ENCODE peak calls at places on chromosomes 2 and 18, in nine cellular contexts. P, Z, D, C, R, Q, X, Y and U are unnamed samples.
A peak's percentile ranks its signal among the peaks of the same experiment; 100 is the strongest.

GRCh38 chr18:304887-305529 is 37.2 kb upstream of the THOC1 start:
- DNase-seq in P (no peak), Z (no peak), D (no peak), C (no peak), R (no peak), Q (no peak), X (no peak), Y (no peak), U (no peak)

GRCh38 chr2:45568935-45569334 is 42.1 kb downstream of the SRBD1 start:
- DNase-seq in P (no peak), Z (no peak), D (no peak), C (no peak), R (no peak), Q (no peak), X (no peak), Y (no peak), U (no peak)

GRCh38 chr2:218329027-218329825 is 27.4 kb upstream of the CATIP start:
- DNase-seq in P (no peak), Z (peak; percentile 82), D (no peak), C (no peak), R (peak; percentile 77), Q (no peak), X (no peak), Y (no peak), U (no peak)

GRCh38 chr2:84808279-84808678 is 72.6 kb downstream of the TRABD2A start:
- DNase-seq in P (no peak), Z (no peak), D (no peak), C (no peak), R (no peak), Q (no peak), X (no peak), Y (no peak), U (no peak)

GRCh38 chr18:47970664-47971523 is 40.4 kb upstream of the SMAD2 start:
- DNase-seq in P (no peak), Z (no peak), D (peak; percentile 9), C (no peak), R (no peak), Q (no peak), X (no peak), Y (peak; percentile 21), U (no peak)

GRCh38 chr2:203855274-203855673 is 12.3 kb upstream of the CTLA4 start:
- DNase-seq in P (no peak), Z (no peak), D (no peak), C (no peak), R (no peak), Q (no peak), X (no peak), Y (no peak), U (no peak)

GRCh38 chr18:73199151-73199550 is 331.4 kb upstream of the NETO1 start:
- DNase-seq in P (no peak), Z (no peak), D (no peak), C (no peak), R (no peak), Q (no peak), X (no peak), Y (no peak), U (no peak)

GRCh38 chr2:126661001-126661400 is 5.0 kb downstream of the GYPC start:
- DNase-seq in P (no peak), Z (no peak), D (no peak), C (no peak), R (no peak), Q (no peak), X (no peak), Y (no peak), U (no peak)

GRCh38 chr2:49770919-49771318 is 616.6 kb upstream of the FSHR start:
- DNase-seq in P (no peak), Z (no peak), D (peak; percentile 8), C (no peak), R (no peak), Q (no peak), X (peak; percentile 17), Y (no peak), U (no peak)

GRCh38 chr18:49177812-49178211 is 227.0 kb upstream of the SMAD7 start:
- DNase-seq in P (no peak), Z (no peak), D (no peak), C (no peak), R (no peak), Q (no peak), X (no peak), Y (no peak), U (no peak)

GRCh38 chr2:172710584-172711024 is 25.0 kb upstream of the RAPGEF4 start:
- DNase-seq in P (peak; percentile 37), Z (no peak), D (peak; percentile 54), C (peak; percentile 60), R (no peak), Q (no peak), X (no peak), Y (peak; percentile 34), U (no peak)

GRCh38 chr18:74234326-74235171 is 57.2 kb downstream of the CYB5A start:
- DNase-seq in P (no peak), Z (no peak), D (peak; percentile 50), C (no peak), R (no peak), Q (no peak), X (no peak), Y (no peak), U (peak; percentile 87)

DNA sequence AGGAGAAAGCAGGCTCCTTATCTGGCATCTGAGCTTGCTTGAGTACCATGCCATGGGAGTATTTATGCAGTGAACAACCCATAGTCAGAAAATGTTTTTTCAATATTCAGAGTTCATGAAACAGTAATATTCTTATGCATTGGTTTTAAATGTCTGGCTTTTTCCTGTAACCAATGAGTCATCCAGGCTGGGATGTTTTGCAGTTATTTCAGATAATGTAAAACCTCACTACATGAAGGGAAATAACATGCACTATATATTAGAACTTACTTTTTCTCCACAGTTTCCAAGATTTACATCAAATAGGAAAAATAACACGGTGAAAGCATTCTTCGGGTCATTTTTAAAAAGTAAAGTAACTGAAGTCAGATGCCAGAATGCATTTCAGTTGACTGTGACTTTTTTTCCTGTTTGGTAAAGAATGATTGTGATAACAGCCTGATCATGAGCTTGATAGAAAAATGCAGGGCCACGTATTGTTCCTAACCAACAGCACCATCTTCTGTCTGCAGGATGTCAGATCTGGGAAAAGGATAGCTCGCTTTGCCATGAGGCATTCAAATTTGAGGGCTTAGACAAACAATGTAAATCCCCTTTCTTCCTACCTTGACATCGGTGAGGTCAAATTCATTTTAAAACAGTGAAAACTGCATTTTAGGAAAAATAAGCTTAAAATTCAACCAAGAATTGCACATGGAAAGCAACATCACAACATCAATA is 152.8 kb downstream of the DSC3 start:
- DNase-seq in P (no peak), Z (no peak), D (no peak), C (no peak), R (no peak), Q (no peak), X (no peak), Y (peak; percentile 0), U (no peak)
- TF ChIP-seq CTCF in P (no peak), Z (peak; percentile 40), D (peak; percentile 3), C (no peak), R (peak; percentile 12), Q (no peak), X (peak; percentile 53), Y (peak; percentile 24), U (no peak)

GRCh38 chr2:31299547-31299946 is 65.6 kb downstream of the EHD3 start:
- DNase-seq in P (no peak), Z (no peak), D (no peak), C (no peak), R (no peak), Q (no peak), X (no peak), Y (no peak), U (no peak)

GRCh38 chr2:31296641-31297287 is 62.8 kb downstream of the EHD3 start:
- DNase-seq in P (no peak), Z (no peak), D (no peak), C (no peak), R (no peak), Q (no peak), X (no peak), Y (no peak), U (no peak)

GRCh38 chr2:31294230-31294629 is 60.3 kb downstream of the EHD3 start:
- DNase-seq in P (no peak), Z (no peak), D (no peak), C (no peak), R (no peak), Q (no peak), X (no peak), Y (no peak), U (no peak)

GRCh38 chr2:31300309-31300708 is 66.4 kb downstream of the EHD3 start:
- DNase-seq in P (no peak), Z (no peak), D (no peak), C (no peak), R (no peak), Q (no peak), X (no peak), Y (no peak), U (no peak)

GRCh38 chr2:31297751-31298150 is 63.8 kb downstream of the EHD3 start:
- DNase-seq in P (no peak), Z (no peak), D (no peak), C (no peak), R (no peak), Q (no peak), X (no peak), Y (peak; percentile 29), U (no peak)
- H3K4me1 ChIP-seq in P (no peaks in the 10 kb centered on the region), Z (peaks cover 8% of the 10 kb centered on the region), D (no peaks in the 10 kb centered on the region), C (no peaks in the 10 kb centered on the region), R (no peaks in the 10 kb centered on the region), Q (peaks cover 13% of the 10 kb centered on the region), X (peaks cover 6% of the 10 kb centered on the region), Y (no peaks in the 10 kb centered on the region), U (peaks cover 8% of the 10 kb centered on the region)

GRCh38 chr2:27203741-27204140 is 8.1 kb upstream of the ATRAID start:
- DNase-seq in P (no peak), Z (no peak), D (no peak), C (no peak), R (no peak), Q (no peak), X (no peak), Y (no peak), U (no peak)
- H3K36me3 ChIP-seq in P (peaks cover 15% of the 10 kb centered on the region), Z (peaks cover 77% of the 10 kb centered on the region), D (peaks cover 15% of the 10 kb centered on the region), C (peaks cover 41% of the 10 kb centered on the region), R (peaks cover 31% of the 10 kb centered on the region), Q (peaks cover 38% of the 10 kb centered on the region), X (peaks cover 24% of the 10 kb centered on the region), Y (peaks cover 94% of the 10 kb centered on the region), U (peaks cover 56% of the 10 kb centered on the region)

GRCh38 chr2:4049463-4049862 is 346.1 kb downstream of the DCDC2C start:
- DNase-seq in P (no peak), Z (no peak), D (no peak), C (no peak), R (no peak), Q (no peak), X (no peak), Y (no peak), U (no peak)

GRCh38 chr2:4047961-4048891 is 344.9 kb downstream of the DCDC2C start:
- DNase-seq in P (no peak), Z (no peak), D (no peak), C (no peak), R (no peak), Q (no peak), X (no peak), Y (no peak), U (no peak)

DNA sequence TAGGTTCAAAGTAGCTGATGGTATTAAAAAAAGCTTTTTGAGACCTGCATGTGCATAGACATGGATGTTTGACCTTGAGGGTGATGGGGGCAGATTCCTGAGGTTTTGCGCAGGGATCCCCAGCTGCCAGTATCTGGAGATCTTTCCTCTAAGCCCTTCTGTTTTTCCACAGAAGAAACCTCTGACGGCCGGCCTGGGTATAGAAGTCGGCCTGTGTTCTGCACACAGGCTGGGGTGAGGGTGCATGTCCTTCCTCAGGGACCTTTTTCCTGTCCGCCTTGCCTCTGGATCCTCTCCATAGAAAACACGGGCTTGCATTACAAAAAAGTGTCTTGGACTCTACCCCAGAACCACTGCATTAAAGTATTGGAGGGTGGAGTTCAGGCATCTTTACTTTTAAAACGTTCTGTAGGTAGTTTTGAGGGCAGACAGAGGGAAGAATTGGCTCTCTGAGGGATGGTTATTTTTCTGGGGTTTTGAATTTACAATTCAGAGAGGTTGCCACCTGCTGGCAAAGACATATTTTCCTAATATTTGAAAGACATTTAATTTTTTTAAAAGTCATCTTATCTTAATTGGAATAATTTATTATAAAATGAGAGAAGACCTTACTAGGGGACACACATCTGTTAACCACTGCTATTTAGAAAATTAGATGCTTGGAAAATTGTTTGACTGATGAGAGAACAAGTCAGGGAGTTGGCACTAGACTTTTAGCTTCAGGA is 350.6 kb downstream of the DCDC2C start:
- DNase-seq in P (no peak), Z (no peak), D (no peak), C (no peak), R (no peak), Q (no peak), X (no peak), Y (no peak), U (no peak)
- TF ChIP-seq CTCF in P (no peak), Z (peak; percentile 18), D (no peak), C (no peak), R (no peak), Q (no peak), X (no peak), Y (peak; percentile 61), U (no peak)